ENCODE peak calls at places on chromosomes 4 and X, in six cellular contexts. One of them, this sample, is unnamed.

GRCh38 chrX:17052776-17053175 is 106.3 kb downstream of the REPS2 start:
- DNase-seq in IMR-90: no peak
- DNase-seq in left lung: no peak
- DNase-seq in cardiac muscle cell: no peak
- DNase-seq in heart right ventricle: no peak
- DNase-seq in GM23338: no peak
- DNase-seq in this sample: no peak

GRCh38 chrX:2954541-2954940 is 25.4 kb upstream of the ARSD start:
- DNase-seq in heart right ventricle: no peak
- DNase-seq in GM23338: no peak
- DNase-seq in left lung: no peak
- DNase-seq in IMR-90: no peak
- DNase-seq in cardiac muscle cell: no peak
- DNase-seq in this sample: no peak

GRCh38 chr4:104015680-104016079 is 295.9 kb upstream of the TACR3 start:
- DNase-seq in IMR-90: no peak
- DNase-seq in left lung: no peak
- DNase-seq in GM23338: peak; percentile 61
- DNase-seq in cardiac muscle cell: peak; percentile 2
- DNase-seq in heart right ventricle: no peak
- DNase-seq in this sample: no peak

GRCh38 chr4:88761861-88762523 is 64.4 kb upstream of the NAP1L5 start:
- DNase-seq in IMR-90: no peak
- DNase-seq in heart right ventricle: no peak
- DNase-seq in cardiac muscle cell: no peak
- DNase-seq in GM23338: no peak
- DNase-seq in left lung: no peak
- DNase-seq in this sample: no peak

GRCh38 chr4:40327340-40327739 is 7.8 kb upstream of the CHRNA9 start:
- DNase-seq in heart right ventricle: no peak
- DNase-seq in GM23338: no peak
- DNase-seq in IMR-90: no peak
- DNase-seq in left lung: no peak
- DNase-seq in cardiac muscle cell: peak; percentile 55
- DNase-seq in this sample: no peak

GRCh38 chrX:154738013-154738738 is 12.7 kb downstream of the GAB3 start:
- DNase-seq in GM23338: no peak
- DNase-seq in heart right ventricle: peak; percentile 43
- DNase-seq in cardiac muscle cell: peak; percentile 84
- DNase-seq in left lung: peak; percentile 62
- DNase-seq in IMR-90: peak; percentile 92
- DNase-seq in this sample: no peak

GRCh38 chrX:23756165-23756564 is 13.1 kb upstream of the ACOT9 start:
- DNase-seq in heart right ventricle: peak; percentile 22
- DNase-seq in GM23338: peak; percentile 67
- DNase-seq in left lung: no peak
- DNase-seq in cardiac muscle cell: peak; percentile 65
- DNase-seq in IMR-90: peak; percentile 41
- DNase-seq in this sample: peak; percentile 40

GRCh38 chr4:25863347-25863784 is 578 bp upstream of the SEL1L3 start:
- DNase-seq in left lung: peak; percentile 86
- DNase-seq in GM23338: peak; percentile 74
- DNase-seq in heart right ventricle: peak; percentile 19
- DNase-seq in IMR-90: no peak
- DNase-seq in cardiac muscle cell: peak; percentile 11
- DNase-seq in this sample: no peak

GRCh38 chrX:136063340-136064079 is 78.3 kb downstream of the SLC9A6 start:
- DNase-seq in GM23338: no peak
- DNase-seq in cardiac muscle cell: peak; percentile 76
- DNase-seq in heart right ventricle: no peak
- DNase-seq in left lung: no peak
- DNase-seq in IMR-90: no peak
- DNase-seq in this sample: no peak

GRCh38 chrX:35101901-35102300 is 159.3 kb downstream of the FAM47B start:
- DNase-seq in left lung: no peak
- DNase-seq in heart right ventricle: no peak
- DNase-seq in IMR-90: peak; percentile 28
- DNase-seq in cardiac muscle cell: no peak
- DNase-seq in GM23338: no peak
- DNase-seq in this sample: no peak

DNA sequence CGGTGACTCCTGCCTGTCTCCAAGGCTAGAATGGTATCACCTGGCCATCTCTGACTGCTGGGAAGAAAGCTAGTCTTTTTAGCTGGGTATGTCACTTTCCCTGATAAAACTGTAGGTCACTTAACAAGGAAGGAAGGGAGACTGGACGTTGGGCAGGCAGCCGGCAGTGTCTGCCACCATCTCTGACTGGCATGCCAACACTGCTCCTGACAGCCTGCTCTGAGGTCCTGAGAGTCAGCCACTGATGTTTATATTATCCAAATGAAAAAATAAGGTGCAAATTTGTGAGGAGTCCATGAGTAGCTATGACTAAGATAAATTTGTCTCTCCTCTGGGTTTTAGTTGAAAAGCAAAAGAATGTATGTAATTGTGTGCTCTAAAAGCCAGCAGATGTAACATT is 77.2 kb downstream of the SNX25 start:
- DNase-seq in cardiac muscle cell: no peak
- DNase-seq in GM23338: no peak
- DNase-seq in IMR-90: peak; percentile 32
- DNase-seq in heart right ventricle: no peak
- DNase-seq in left lung: no peak
- DNase-seq in this sample: no peak
- H3K27ac ChIP-seq in cardiac muscle cell: peak overlapping the region; percentile 13
- H3K27ac ChIP-seq in GM23338: no peak overlapping the region
- H3K27ac ChIP-seq in IMR-90: no peak overlapping the region
- H3K27ac ChIP-seq in heart right ventricle: no peak overlapping the region
- H3K27ac ChIP-seq in left lung: peak overlapping the region; percentile 26
- H3K27ac ChIP-seq in this sample: no peak overlapping the region

GRCh38 chrX:43655151-43655676 is 885 bp upstream of the MAOA start:
- DNase-seq in cardiac muscle cell: peak; percentile 56
- DNase-seq in left lung: no peak
- DNase-seq in GM23338: peak; percentile 48
- DNase-seq in heart right ventricle: peak; percentile 36
- DNase-seq in IMR-90: peak; percentile 3
- DNase-seq in this sample: peak; percentile 7
- TF ChIP-seq CTCF in cardiac muscle cell: no peak
- TF ChIP-seq CTCF in left lung: no peak
- TF ChIP-seq CTCF in GM23338: no peak
- TF ChIP-seq CTCF in heart right ventricle: no peak
- TF ChIP-seq CTCF in IMR-90: no peak
- TF ChIP-seq CTCF in this sample: no peak

DNA sequence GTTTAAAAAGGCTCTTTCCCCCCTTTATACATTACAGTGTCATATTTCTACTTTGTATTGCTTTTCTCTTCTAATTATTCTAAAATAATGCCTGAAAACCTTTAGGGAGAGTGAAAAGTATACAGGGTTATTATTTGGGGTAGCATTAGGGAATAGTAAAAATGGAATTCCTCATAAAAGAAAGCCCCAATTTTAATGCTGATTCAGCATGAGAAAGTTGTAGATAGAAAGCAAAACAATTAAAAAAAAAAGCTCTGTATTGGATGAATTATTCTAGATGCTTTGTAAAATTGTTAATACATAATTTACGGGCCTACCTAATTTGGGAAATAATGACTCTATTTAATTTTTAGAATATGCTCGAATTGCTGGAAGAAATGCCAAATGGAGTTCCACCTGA is 92.4 kb downstream of the RS1 start:
- DNase-seq in IMR-90: no peak
- DNase-seq in heart right ventricle: no peak
- DNase-seq in left lung: no peak
- DNase-seq in GM23338: no peak
- DNase-seq in cardiac muscle cell: no peak
- DNase-seq in this sample: no peak
- H3K27me3 ChIP-seq in IMR-90: no peaks in the 10 kb centered on the region
- H3K27me3 ChIP-seq in heart right ventricle: no peaks in the 10 kb centered on the region
- H3K27me3 ChIP-seq in left lung: no peaks in the 10 kb centered on the region
- H3K27me3 ChIP-seq in GM23338: no peaks in the 10 kb centered on the region
- H3K27me3 ChIP-seq in cardiac muscle cell: no peaks in the 10 kb centered on the region
- H3K27me3 ChIP-seq in this sample: no peaks in the 10 kb centered on the region

GRCh38 chr4:41509411-41510008 is 28.4 kb upstream of the LIMCH1 start:
- DNase-seq in GM23338: no peak
- DNase-seq in left lung: no peak
- DNase-seq in heart right ventricle: peak; percentile 53
- DNase-seq in IMR-90: no peak
- DNase-seq in cardiac muscle cell: no peak
- DNase-seq in this sample: no peak
- H3K27ac ChIP-seq in GM23338: no peak overlapping the region
- H3K27ac ChIP-seq in left lung: no peak overlapping the region
- H3K27ac ChIP-seq in heart right ventricle: no peak overlapping the region
- H3K27ac ChIP-seq in IMR-90: no peak overlapping the region
- H3K27ac ChIP-seq in cardiac muscle cell: no peak overlapping the region
- H3K27ac ChIP-seq in this sample: no peak overlapping the region

GRCh38 chrX:5337160-5337559 is 891.5 kb downstream of the NLGN4X start:
- DNase-seq in GM23338: no peak
- DNase-seq in heart right ventricle: no peak
- DNase-seq in cardiac muscle cell: no peak
- DNase-seq in left lung: no peak
- DNase-seq in IMR-90: no peak
- DNase-seq in this sample: no peak
- TF ChIP-seq CTCF in GM23338: no peak
- TF ChIP-seq CTCF in heart right ventricle: no peak
- TF ChIP-seq CTCF in cardiac muscle cell: no peak
- TF ChIP-seq CTCF in left lung: no peak
- TF ChIP-seq CTCF in IMR-90: no peak
- TF ChIP-seq CTCF in this sample: no peak

This sample was measured in CD4-positive, alpha-beta T cell.